ENCODE peak calls at places on chromosomes 13 and 19, in six cellular contexts. B is H7; W is foreskin keratinocyte; H is type B pancreatic cell; F is uterus; V is stimulated activated CD8-positive, alpha-beta memory T cell treated with anti-CD3 and anti-CD28 coated beads, Interleukin-4, amount 100 ng/mL, for 1 hour. X is an unnamed sample.

GRCh38 chr19:6276447-6276846 is 3.3 kb downstream of the MLLT1 start:
- DNase-seq in B (peak; percentile 31), W (no peak), H (no peak), F (peak; percentile 81), V (no peak), X (no peak)

GRCh38 chr19:55585658-55586339 is 5.2 kb upstream of the ZNF579 start:
- DNase-seq in B (peak; percentile 96), W (no peak), H (peak; percentile 87), F (peak; percentile 72), V (no peak), X (peak; percentile 92)

GRCh38 chr19:52689804-52690394 is 44.9 kb downstream of the ZNF611 start:
- DNase-seq in B (peak; percentile 49), W (peak; percentile 21), H (peak; percentile 79), F (peak; percentile 53), V (no peak), X (peak; percentile 56)

GRCh38 chr13:45370922-45371406 is 30.0 kb upstream of the TPT1 start:
- DNase-seq in B (peak; percentile 94), W (peak; percentile 33), H (peak; percentile 80), F (peak; percentile 69), V (peak; percentile 32), X (peak; percentile 84)

GRCh38 chr13:99067160-99067985 is 89.5 kb upstream of the DOCK9 start:
- DNase-seq in B (no peak), W (peak; percentile 96), H (no peak), F (no peak), V (no peak), X (no peak)

GRCh38 chr13:34025746-34026145 is 207.8 kb downstream of the RFC3 start:
- DNase-seq in B (no peak), W (peak; percentile 75), H (no peak), F (no peak), V (no peak), X (no peak)

GRCh38 chr19:6577410-6578125 is 13.4 kb downstream of the CD70 start:
- DNase-seq in B (no peak), W (peak; percentile 86), H (no peak), F (no peak), V (no peak), X (no peak)

GRCh38 chr19:46133101-46133627 is 8.7 kb upstream of the IGFL3 start:
- DNase-seq in B (peak; percentile 16), W (peak; percentile 99), H (no peak), F (peak; percentile 41), V (no peak), X (no peak)

GRCh38 chr13:97978661-97979450 is 25.4 kb downstream of the IPO5 start:
- DNase-seq in B (peak; percentile 35), W (no peak), H (no peak), F (no peak), V (no peak), X (no peak)

GRCh38 chr19:5961969-5962945 is 15.7 kb downstream of the RANBP3 start:
- DNase-seq in B (peak; percentile 59), W (no peak), H (no peak), F (no peak), V (peak; percentile 52), X (no peak)

GRCh38 chr13:50572129-50572528 is 271.4 kb downstream of the DLEU7 start:
- DNase-seq in B (no peak), W (no peak), H (no peak), F (no peak), V (no peak), X (no peak)

GRCh38 chr13:28636677-28637317 is 22.1 kb upstream of the POMP start:
- DNase-seq in B (peak; percentile 50), W (peak; percentile 68), H (no peak), F (no peak), V (no peak), X (peak; percentile 53)

GRCh38 chr19:6260912-6261636 is 18.7 kb downstream of the MLLT1 start:
- DNase-seq in B (peak; percentile 94), W (no peak), H (no peak), F (no peak), V (no peak), X (peak; percentile 67)

GRCh38 chr19:1247747-1248453 is 483 bp upstream of the MIDN start:
- DNase-seq in B (peak; percentile 93), W (peak; percentile 60), H (no peak), F (no peak), V (no peak), X (peak; percentile 65)

GRCh38 chr19:15129856-15130580 is 22.8 kb downstream of the SYDE1 start:
- DNase-seq in B (no peak), W (peak; percentile 85), H (no peak), F (no peak), V (no peak), X (no peak)

GRCh38 chr13:51585696-51586095 is 1.4 kb downstream of the WDFY2 start:
- DNase-seq in B (no peak), W (peak; percentile 87), H (no peak), F (no peak), V (no peak), X (no peak)

GRCh38 chr13:99289674-99290337 is 17.4 kb downstream of the GPR183 start:
- DNase-seq in B (no peak), W (no peak), H (no peak), F (no peak), V (no peak), X (no peak)

GRCh38 chr19:7658219-7658686 is 10.6 kb upstream of the RETN start:
- DNase-seq in B (peak; percentile 75), W (no peak), H (no peak), F (no peak), V (no peak), X (no peak)

GRCh38 chr13:74258951-74259350 is 124.7 kb upstream of the KLF12 start:
- DNase-seq in B (no peak), W (no peak), H (no peak), F (no peak), V (no peak), X (no peak)

GRCh38 chr13:21240586-21240985 is 64.1 kb downstream of the MRPL57 start:
- DNase-seq in B (no peak), W (peak; percentile 40), H (no peak), F (no peak), V (no peak), X (no peak)

GRCh38 chr19:42040031-42040430 is 30.0 kb downstream of the GRIK5 start:
- DNase-seq in B (no peak), W (no peak), H (no peak), F (no peak), V (no peak), X (no peak)

GRCh38 chr19:53389591-53390377 is 5.2 kb upstream of the ZNF765 start:
- DNase-seq in B (peak; percentile 89), W (no peak), H (no peak), F (no peak), V (no peak), X (peak; percentile 18)

GRCh38 chr19:51448011-51448744 is 10.1 kb downstream of the SIGLEC8 start:
- DNase-seq in B (no peak), W (no peak), H (no peak), F (no peak), V (no peak), X (no peak)

GRCh38 chr19:50328257-50329145 is 676 bp downstream of the KCNC3 start:
- DNase-seq in B (peak; percentile 81), W (no peak), H (no peak), F (no peak), V (no peak), X (peak; percentile 68)

GRCh38 chr13:29905845-29906244 is 55.4 kb upstream of the UBL3 start:
- DNase-seq in B (no peak), W (peak; percentile 58), H (no peak), F (no peak), V (no peak), X (no peak)

GRCh38 chr13:72457151-72457550 is 270.3 kb downstream of the MZT1 start:
- DNase-seq in B (no peak), W (no peak), H (no peak), F (no peak), V (no peak), X (no peak)

GRCh38 chr19:13909430-13909829 is 3.4 kb downstream of the CC2D1A start:
- DNase-seq in B (no peak), W (no peak), H (no peak), F (no peak), V (no peak), X (no peak)

GRCh38 chr19:16266586-16266942 is 58.1 kb upstream of the KLF2 start:
- DNase-seq in B (no peak), W (no peak), H (no peak), F (no peak), V (peak; percentile 50), X (no peak)

GRCh38 chr13:73708393-73708985 is 425.7 kb downstream of the KLF12 start:
- DNase-seq in B (peak; percentile 22), W (peak; percentile 66), H (no peak), F (peak; percentile 19), V (peak; percentile 28), X (peak; percentile 45)

GRCh38 chr19:51327066-51327985 is 14.6 kb downstream of the VSIG10L start:
- DNase-seq in B (peak; percentile 99), W (peak; percentile 9), H (no peak), F (no peak), V (no peak), X (peak; percentile 82)